ENCODE peak calls at places on chromosomes 6 and 20, in seven cellular contexts. T is heart right ventricle, I is small intestine, Q is right lobe of liver, K is uterus, A is astrocyte, N is A549. Z is an unnamed sample.

GRCh38 chr6:135129139-135129867 is 51.8 kb upstream of the MYB start:
- DNase-seq in T (no peak), I (no peak), Q (no peak), K (no peak), A (no peak), N (no peak), Z (no peak)

GRCh38 chr6:12815884-12816600 is 99.5 kb downstream of the PHACTR1 start:
- DNase-seq in T (no peak), I (no peak), Q (no peak), K (no peak), A (peak; percentile 15), N (no peak), Z (no peak)

GRCh38 chr6:11964729-11965128 is 47.4 kb upstream of the HIVEP1 start:
- DNase-seq in T (no peak), I (no peak), Q (no peak), K (no peak), A (no peak), N (no peak), Z (no peak)

GRCh38 chr20:46270977-46271744 is 37.1 kb downstream of the CDH22 start:
- DNase-seq in T (no peak), I (no peak), Q (no peak), K (no peak), A (no peak), N (no peak), Z (no peak)

GRCh38 chr20:52267418-52267817 is 75.8 kb upstream of the ZFP64 start:
- DNase-seq in T (no peak), I (no peak), Q (no peak), K (no peak), A (no peak), N (no peak), Z (no peak)

GRCh38 chr6:134394905-134395304 is 77.0 kb upstream of the SGK1 start:
- DNase-seq in T (no peak), I (no peak), Q (no peak), K (no peak), A (no peak), N (no peak), Z (no peak)

GRCh38 chr6:114083251-114083650 is 112.3 kb upstream of the HDAC2 start:
- DNase-seq in T (no peak), I (no peak), Q (no peak), K (no peak), A (no peak), N (no peak), Z (no peak)

GRCh38 chr6:140051521-140052455 is 677.3 kb upstream of the CITED2 start:
- DNase-seq in T (no peak), I (no peak), Q (no peak), K (no peak), A (peak; percentile 99), N (peak; percentile 1), Z (no peak)

GRCh38 chr6:133741375-133741861 is 147.5 kb upstream of the TCF21 start:
- DNase-seq in T (no peak), I (no peak), Q (no peak), K (no peak), A (peak; percentile 22), N (peak; percentile 2), Z (no peak)

GRCh38 chr6:46903175-46903574 is 18.6 kb downstream of the ADGRF5 start:
- DNase-seq in T (peak; percentile 71), I (no peak), Q (no peak), K (no peak), A (no peak), N (no peak), Z (no peak)

GRCh38 chr6:31079656-31080261 is 32.6 kb downstream of the C6orf15 start:
- DNase-seq in T (peak; percentile 63), I (peak; percentile 70), Q (peak; percentile 46), K (peak; percentile 68), A (no peak), N (peak; percentile 55), Z (peak; percentile 71)

GRCh38 chr6:89781070-89782034 is 38.2 kb downstream of the MDN1 start:
- DNase-seq in T (no peak), I (no peak), Q (peak; percentile 35), K (no peak), A (no peak), N (no peak), Z (no peak)

GRCh38 chr6:5541751-5542432 is 280.6 kb downstream of the FARS2 start:
- DNase-seq in T (no peak), I (peak; percentile 19), Q (no peak), K (no peak), A (no peak), N (no peak), Z (no peak)

GRCh38 chr6:13428528-13429405 is 58.6 kb downstream of the GFOD1 start:
- DNase-seq in T (no peak), I (no peak), Q (no peak), K (no peak), A (no peak), N (no peak), Z (no peak)

GRCh38 chr20:219290-220115 is 7.6 kb upstream of the DEFB129 start:
- DNase-seq in T (no peak), I (no peak), Q (no peak), K (no peak), A (no peak), N (peak; percentile 51), Z (no peak)

GRCh38 chr20:12276011-12276673 is 358.4 kb downstream of the BTBD3 start:
- DNase-seq in T (no peak), I (no peak), Q (no peak), K (no peak), A (no peak), N (no peak), Z (no peak)

GRCh38 chr6:29112135-29112534 is 4.3 kb downstream of the OR2J3 start:
- DNase-seq in T (no peak), I (no peak), Q (no peak), K (no peak), A (no peak), N (no peak), Z (no peak)

GRCh38 chr6:134249759-134250602 is 67.9 kb downstream of the SGK1 start:
- DNase-seq in T (no peak), I (peak; percentile 50), Q (no peak), K (no peak), A (peak; percentile 85), N (no peak), Z (no peak)

GRCh38 chr6:15441215-15441868 is 195.5 kb downstream of the JARID2 start:
- DNase-seq in T (peak; percentile 56), I (peak; percentile 50), Q (no peak), K (peak; percentile 35), A (peak; percentile 40), N (peak; percentile 59), Z (no peak)

GRCh38 chr6:42783177-42783875 is 1.5 kb downstream of the BICRAL start:
- DNase-seq in T (peak; percentile 78), I (peak; percentile 67), Q (peak; percentile 74), K (peak; percentile 82), A (peak; percentile 33), N (peak; percentile 50), Z (peak; percentile 69)

GRCh38 chr6:105482227-105482839 is 79.5 kb upstream of the PREP start:
- DNase-seq in T (peak; percentile 58), I (peak; percentile 14), Q (peak; percentile 23), K (peak; percentile 47), A (no peak), N (no peak), Z (no peak)

GRCh38 chr6:153959281-153959680 is 79.8 kb upstream of the OPRM1 start:
- DNase-seq in T (no peak), I (no peak), Q (no peak), K (no peak), A (no peak), N (no peak), Z (no peak)

GRCh38 chr6:139029470-139030210 is 1.1 kb downstream of the ABRACL start:
- DNase-seq in T (peak; percentile 64), I (peak; percentile 85), Q (peak; percentile 78), K (peak; percentile 54), A (peak; percentile 25), N (peak; percentile 17), Z (peak; percentile 46)

GRCh38 chr6:167543602-167544506 is 219.0 kb downstream of the TTLL2 start:
- DNase-seq in T (peak; percentile 65), I (no peak), Q (no peak), K (peak; percentile 74), A (peak; percentile 6), N (no peak), Z (no peak)
- H3K27ac ChIP-seq in T (peak overlapping the region; percentile 15), I (no peak overlapping the region), Q (peak overlapping the region; percentile 24), K (peak overlapping the region; percentile 80), A (no peak overlapping the region), N (no peak overlapping the region), Z (no peak overlapping the region)

GRCh38 chr20:58054744-58055373 is 173.6 kb downstream of the ANKRD60 start:
- DNase-seq in T (no peak), I (no peak), Q (peak; percentile 30), K (peak; percentile 86), A (no peak), N (no peak), Z (no peak)

GRCh38 chr20:58051367-58051766 is 177.1 kb downstream of the ANKRD60 start:
- DNase-seq in T (no peak), I (no peak), Q (no peak), K (no peak), A (no peak), N (no peak), Z (no peak)

GRCh38 chr20:58056021-58056591 is 172.3 kb downstream of the ANKRD60 start:
- DNase-seq in T (peak; percentile 1), I (no peak), Q (no peak), K (no peak), A (no peak), N (no peak), Z (no peak)

GRCh38 chr20:58053391-58054055 is 174.9 kb downstream of the ANKRD60 start:
- DNase-seq in T (no peak), I (no peak), Q (no peak), K (no peak), A (no peak), N (no peak), Z (no peak)

GRCh38 chr20:58054082-58054481 is 174.4 kb downstream of the ANKRD60 start:
- DNase-seq in T (no peak), I (no peak), Q (no peak), K (no peak), A (no peak), N (no peak), Z (no peak)
- H3K27ac ChIP-seq in T (no peak overlapping the region), I (no peak overlapping the region), Q (no peak overlapping the region), K (peak overlapping the region; percentile 68), A (no peak overlapping the region), N (no peak overlapping the region), Z (no peak overlapping the region)

DNA sequence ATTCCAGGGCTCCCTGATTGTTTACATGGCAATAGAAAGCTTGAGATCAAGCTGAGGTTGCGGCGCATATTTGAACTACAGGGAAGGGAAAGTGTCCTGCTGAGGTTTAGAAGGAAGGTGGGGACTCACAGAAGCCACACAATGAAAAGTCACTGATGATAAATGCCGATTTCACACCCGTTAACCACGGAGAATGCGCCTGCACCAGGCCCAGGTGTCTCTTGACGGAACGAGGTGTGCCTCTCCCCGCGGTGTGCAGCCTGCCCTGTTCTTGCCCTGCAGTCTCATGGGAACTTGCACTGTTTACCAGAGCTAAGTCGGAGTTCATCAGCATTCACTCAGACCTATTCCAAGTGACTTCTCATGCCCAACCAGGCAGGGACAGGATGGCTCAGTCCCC is 90.3 kb downstream of the LY86 start:
- DNase-seq in T (no peak), I (peak; percentile 63), Q (no peak), K (no peak), A (no peak), N (no peak), Z (no peak)
- H3K27ac ChIP-seq in T (no peak overlapping the region), I (no peak overlapping the region), Q (peak overlapping the region; percentile 37), K (no peak overlapping the region), A (no peak overlapping the region), N (no peak overlapping the region), Z (no peak overlapping the region)

DNA sequence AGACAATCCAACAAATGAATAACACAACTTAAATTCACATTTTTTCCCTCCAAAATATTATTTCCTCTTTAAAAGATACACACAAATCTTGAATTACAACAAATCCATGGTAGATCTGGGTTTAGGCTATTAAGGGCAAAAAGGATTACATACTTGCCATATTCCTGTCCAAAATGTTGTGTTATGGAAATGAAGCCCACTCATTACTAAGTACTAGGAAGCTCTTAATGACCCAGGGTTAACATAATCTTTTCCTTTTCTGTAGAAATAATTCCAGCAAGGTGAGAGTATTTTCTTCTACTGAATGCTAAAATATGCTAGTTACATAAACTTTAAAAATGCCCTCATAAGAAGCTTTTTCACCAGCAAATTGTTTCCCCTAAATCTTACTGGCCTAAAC is 1.6 kb downstream of the SHPRH start:
- DNase-seq in T (no peak), I (no peak), Q (no peak), K (no peak), A (no peak), N (no peak), Z (no peak)
- H3K27ac ChIP-seq in T (no peak overlapping the region), I (no peak overlapping the region), Q (no peak overlapping the region), K (peak overlapping the region; percentile 11), A (no peak overlapping the region), N (no peak overlapping the region), Z (no peak overlapping the region)

Z was measured in pancreas.